ENCODE peak calls at places on chromosome 10, in nine cellular contexts. One of them, this sample, is unnamed.

GRCh38 chr10:101458869-101459268 is 104.9 kb downstream of the BTRC start:
- DNase-seq in H1: no peak
- DNase-seq in fibroblast of lung: no peak
- DNase-seq in fibroblast of pulmonary artery: no peak
- DNase-seq in body of pancreas: no peak
- DNase-seq in neural crest cell: no peak
- DNase-seq in dorsolateral prefrontal cortex: no peak
- DNase-seq in HFFc6: no peak
- DNase-seq in DND-41: no peak
- DNase-seq in this sample: no peak

GRCh38 chr10:17649836-17650235 is 5.9 kb downstream of the STAM start:
- DNase-seq in HFFc6: peak
- DNase-seq in body of pancreas: no peak
- DNase-seq in dorsolateral prefrontal cortex: no peak
- DNase-seq in fibroblast of pulmonary artery: no peak
- DNase-seq in fibroblast of lung: peak
- DNase-seq in neural crest cell: no peak
- DNase-seq in DND-41: no peak
- DNase-seq in H1: no peak
- DNase-seq in this sample: no peak

GRCh38 chr10:123180691-123181090 is 26.5 kb downstream of the BUB3 start:
- DNase-seq in DND-41: no peak
- DNase-seq in fibroblast of lung: no peak
- DNase-seq in dorsolateral prefrontal cortex: no peak
- DNase-seq in body of pancreas: no peak
- DNase-seq in fibroblast of pulmonary artery: no peak
- DNase-seq in H1: no peak
- DNase-seq in HFFc6: no peak
- DNase-seq in neural crest cell: no peak
- DNase-seq in this sample: no peak

GRCh38 chr10:102300289-102300843 is 55.0 kb downstream of the GBF1 start:
- DNase-seq in neural crest cell: no peak
- DNase-seq in DND-41: no peak
- DNase-seq in HFFc6: peak
- DNase-seq in dorsolateral prefrontal cortex: no peak
- DNase-seq in fibroblast of lung: peak
- DNase-seq in H1: no peak
- DNase-seq in body of pancreas: no peak
- DNase-seq in fibroblast of pulmonary artery: peak
- DNase-seq in this sample: peak

GRCh38 chr10:117004627-117005453 is at the start of gene SHTN1:
- DNase-seq in neural crest cell: peak
- DNase-seq in HFFc6: peak
- DNase-seq in DND-41: no peak
- DNase-seq in fibroblast of lung: peak
- DNase-seq in H1: peak
- DNase-seq in body of pancreas: peak
- DNase-seq in dorsolateral prefrontal cortex: peak
- DNase-seq in fibroblast of pulmonary artery: peak
- DNase-seq in this sample: peak

GRCh38 chr10:84135836-84136235 is 3.5 kb upstream of the GHITM start:
- DNase-seq in fibroblast of pulmonary artery: no peak
- DNase-seq in HFFc6: no peak
- DNase-seq in DND-41: no peak
- DNase-seq in neural crest cell: no peak
- DNase-seq in dorsolateral prefrontal cortex: no peak
- DNase-seq in fibroblast of lung: no peak
- DNase-seq in body of pancreas: no peak
- DNase-seq in H1: no peak
- DNase-seq in this sample: no peak

GRCh38 chr10:62811159-62811875 is 4.8 kb downstream of the EGR2 start:
- DNase-seq in fibroblast of pulmonary artery: no peak
- DNase-seq in DND-41: no peak
- DNase-seq in fibroblast of lung: no peak
- DNase-seq in dorsolateral prefrontal cortex: no peak
- DNase-seq in neural crest cell: no peak
- DNase-seq in H1: no peak
- DNase-seq in body of pancreas: no peak
- DNase-seq in HFFc6: no peak
- DNase-seq in this sample: no peak

GRCh38 chr10:660980-661890 is 28.2 kb downstream of the DIP2C start:
- DNase-seq in fibroblast of pulmonary artery: no peak
- DNase-seq in DND-41: no peak
- DNase-seq in H1: no peak
- DNase-seq in body of pancreas: no peak
- DNase-seq in fibroblast of lung: no peak
- DNase-seq in neural crest cell: no peak
- DNase-seq in HFFc6: no peak
- DNase-seq in dorsolateral prefrontal cortex: no peak
- DNase-seq in this sample: no peak

GRCh38 chr10:31769564-31769963 is 159.1 kb downstream of the ARHGAP12 start:
- DNase-seq in HFFc6: peak
- DNase-seq in H1: no peak
- DNase-seq in fibroblast of pulmonary artery: peak
- DNase-seq in neural crest cell: no peak
- DNase-seq in DND-41: no peak
- DNase-seq in fibroblast of lung: peak
- DNase-seq in body of pancreas: no peak
- DNase-seq in dorsolateral prefrontal cortex: no peak
- DNase-seq in this sample: no peak

GRCh38 chr10:1199897-1200721 is 143.9 kb downstream of the WDR37 start:
- DNase-seq in dorsolateral prefrontal cortex: peak
- DNase-seq in HFFc6: no peak
- DNase-seq in neural crest cell: no peak
- DNase-seq in fibroblast of pulmonary artery: no peak
- DNase-seq in fibroblast of lung: no peak
- DNase-seq in DND-41: no peak
- DNase-seq in body of pancreas: no peak
- DNase-seq in H1: peak
- DNase-seq in this sample: no peak

GRCh38 chr10:92688927-92689662 is 660 bp upstream of the HHEX start:
- DNase-seq in HFFc6: no peak
- DNase-seq in DND-41: no peak
- DNase-seq in H1: peak
- DNase-seq in neural crest cell: peak
- DNase-seq in fibroblast of pulmonary artery: peak
- DNase-seq in fibroblast of lung: peak
- DNase-seq in dorsolateral prefrontal cortex: no peak
- DNase-seq in body of pancreas: peak
- DNase-seq in this sample: no peak

GRCh38 chr10:53108317-53108934 is 335.8 kb upstream of the MBL2 start:
- DNase-seq in fibroblast of lung: peak
- DNase-seq in neural crest cell: no peak
- DNase-seq in HFFc6: no peak
- DNase-seq in body of pancreas: peak
- DNase-seq in dorsolateral prefrontal cortex: no peak
- DNase-seq in H1: no peak
- DNase-seq in DND-41: no peak
- DNase-seq in fibroblast of pulmonary artery: no peak
- DNase-seq in this sample: no peak

DNA sequence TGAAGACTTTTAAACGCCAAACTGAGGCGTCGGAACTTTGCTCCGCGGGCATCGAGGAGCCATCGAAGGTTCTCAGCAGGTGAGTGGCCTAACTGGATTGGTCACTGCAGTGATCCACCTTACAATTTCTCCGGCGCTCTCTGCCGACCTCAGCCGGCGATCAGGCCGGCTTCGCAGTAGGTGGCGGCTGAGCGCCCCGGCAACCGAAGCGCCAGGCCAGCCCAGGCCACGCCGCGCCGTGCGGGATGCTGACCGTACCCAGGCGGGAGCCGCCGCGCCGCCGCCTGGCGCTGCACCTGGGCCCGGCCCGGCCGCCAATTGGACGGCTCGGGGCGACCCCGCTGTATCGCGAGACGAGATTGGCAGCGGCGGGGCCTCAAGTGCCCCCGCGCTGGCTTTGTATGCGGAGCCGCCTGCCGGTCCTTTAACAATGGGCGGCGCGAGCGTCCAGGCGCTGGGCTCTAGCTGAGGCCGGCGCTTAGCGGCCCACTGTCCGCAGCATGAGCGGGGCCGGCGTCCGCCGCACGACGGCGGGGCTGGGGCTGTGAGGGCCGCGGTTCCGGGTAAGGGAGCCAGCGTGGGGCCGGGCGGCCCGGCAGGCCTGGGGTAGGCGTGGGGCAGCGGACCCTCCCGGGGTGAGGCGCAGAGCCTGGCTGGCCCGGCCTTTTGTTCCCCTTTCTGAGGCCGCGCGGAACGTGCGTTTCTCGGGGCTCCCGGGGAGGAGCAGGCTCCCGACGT is at the start of gene CCNJ:
- DNase-seq in HFFc6: peak
- DNase-seq in fibroblast of pulmonary artery: peak
- DNase-seq in fibroblast of lung: peak
- DNase-seq in DND-41: peak
- DNase-seq in neural crest cell: peak
- DNase-seq in dorsolateral prefrontal cortex: peak
- DNase-seq in H1: peak
- DNase-seq in body of pancreas: peak
- DNase-seq in this sample: peak
- TF ChIP-seq CTCF in HFFc6: peak
- TF ChIP-seq CTCF in fibroblast of pulmonary artery: no peak
- TF ChIP-seq CTCF in fibroblast of lung: peak
- TF ChIP-seq CTCF in DND-41: no peak
- TF ChIP-seq CTCF in neural crest cell: peak
- TF ChIP-seq CTCF in dorsolateral prefrontal cortex: peak
- TF ChIP-seq CTCF in H1: no peak
- TF ChIP-seq CTCF in body of pancreas: no peak
- TF ChIP-seq CTCF in this sample: no peak

GRCh38 chr10:29239569-29240472 is 49.0 kb upstream of the LYZL1 start:
- DNase-seq in fibroblast of lung: no peak
- DNase-seq in body of pancreas: no peak
- DNase-seq in fibroblast of pulmonary artery: peak
- DNase-seq in HFFc6: no peak
- DNase-seq in dorsolateral prefrontal cortex: no peak
- DNase-seq in neural crest cell: no peak
- DNase-seq in DND-41: no peak
- DNase-seq in H1: peak
- DNase-seq in this sample: no peak
- TF ChIP-seq CTCF in fibroblast of lung: peak
- TF ChIP-seq CTCF in body of pancreas: no peak
- TF ChIP-seq CTCF in fibroblast of pulmonary artery: peak
- TF ChIP-seq CTCF in HFFc6: peak
- TF ChIP-seq CTCF in dorsolateral prefrontal cortex: peak
- TF ChIP-seq CTCF in neural crest cell: peak
- TF ChIP-seq CTCF in DND-41: peak
- TF ChIP-seq CTCF in H1: peak
- TF ChIP-seq CTCF in this sample: peak

GRCh38 chr10:44747593-44748172 is 163.5 kb upstream of the TMEM72 start:
- DNase-seq in DND-41: no peak
- DNase-seq in fibroblast of lung: no peak
- DNase-seq in body of pancreas: no peak
- DNase-seq in dorsolateral prefrontal cortex: no peak
- DNase-seq in fibroblast of pulmonary artery: no peak
- DNase-seq in H1: no peak
- DNase-seq in HFFc6: no peak
- DNase-seq in neural crest cell: no peak
- DNase-seq in this sample: no peak
- TF ChIP-seq CTCF in DND-41: no peak
- TF ChIP-seq CTCF in fibroblast of lung: no peak
- TF ChIP-seq CTCF in body of pancreas: no peak
- TF ChIP-seq CTCF in dorsolateral prefrontal cortex: no peak
- TF ChIP-seq CTCF in fibroblast of pulmonary artery: no peak
- TF ChIP-seq CTCF in H1: no peak
- TF ChIP-seq CTCF in HFFc6: no peak
- TF ChIP-seq CTCF in neural crest cell: no peak
- TF ChIP-seq CTCF in this sample: no peak

GRCh38 chr10:14560274-14560673 is 214.4 kb downstream of the FAM107B start:
- DNase-seq in HFFc6: peak
- DNase-seq in dorsolateral prefrontal cortex: no peak
- DNase-seq in body of pancreas: peak
- DNase-seq in fibroblast of pulmonary artery: peak
- DNase-seq in fibroblast of lung: peak
- DNase-seq in neural crest cell: no peak
- DNase-seq in DND-41: no peak
- DNase-seq in H1: no peak
- DNase-seq in this sample: no peak
- TF ChIP-seq CTCF in HFFc6: peak
- TF ChIP-seq CTCF in dorsolateral prefrontal cortex: no peak
- TF ChIP-seq CTCF in body of pancreas: no peak
- TF ChIP-seq CTCF in fibroblast of pulmonary artery: peak
- TF ChIP-seq CTCF in fibroblast of lung: no peak
- TF ChIP-seq CTCF in neural crest cell: peak
- TF ChIP-seq CTCF in DND-41: no peak
- TF ChIP-seq CTCF in H1: peak
- TF ChIP-seq CTCF in this sample: no peak

DNA sequence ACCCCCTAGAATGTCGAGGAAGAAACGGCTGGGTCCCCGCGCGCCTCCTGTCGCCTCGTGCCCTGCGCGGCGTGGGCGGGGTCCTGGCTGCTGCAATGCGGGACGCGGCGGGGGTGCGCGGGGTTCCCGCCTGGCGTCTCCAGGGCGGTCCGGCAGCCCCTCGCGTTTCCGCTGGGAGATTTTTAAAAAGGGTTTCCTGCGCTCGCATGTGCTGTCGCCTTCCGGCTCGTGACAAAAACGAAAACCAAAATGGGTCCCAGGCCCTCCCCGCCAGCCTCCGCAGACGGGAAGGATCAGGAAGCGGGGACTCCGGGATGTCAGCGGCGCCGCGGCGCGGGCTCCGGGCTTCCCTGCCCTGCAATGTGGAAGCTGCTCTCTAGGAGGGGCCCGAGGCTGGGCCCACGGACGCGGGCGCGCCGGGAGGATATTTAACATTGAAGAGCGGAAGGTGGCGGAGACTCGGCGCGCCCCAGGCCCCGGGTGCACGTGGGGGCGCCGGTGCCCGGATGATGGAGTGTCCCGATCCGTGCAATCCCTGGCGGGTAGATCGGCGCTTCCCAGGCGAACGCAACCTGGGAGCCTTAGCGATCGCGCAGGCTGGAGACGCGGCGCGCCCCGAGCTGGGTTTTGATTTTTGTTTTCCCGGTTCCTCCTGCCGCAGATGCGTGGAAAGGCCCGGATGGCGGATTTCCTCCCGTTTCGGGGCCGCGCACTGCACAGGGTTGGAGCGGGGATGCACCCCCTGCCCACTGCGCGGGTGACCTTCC is 1.0 kb downstream of the PFKP start:
- DNase-seq in fibroblast of pulmonary artery: peak
- DNase-seq in HFFc6: peak
- DNase-seq in dorsolateral prefrontal cortex: peak
- DNase-seq in neural crest cell: peak
- DNase-seq in fibroblast of lung: peak
- DNase-seq in DND-41: peak
- DNase-seq in body of pancreas: peak
- DNase-seq in H1: peak
- DNase-seq in this sample: no peak
- TF ChIP-seq CTCF in fibroblast of pulmonary artery: peak
- TF ChIP-seq CTCF in HFFc6: peak
- TF ChIP-seq CTCF in dorsolateral prefrontal cortex: peak
- TF ChIP-seq CTCF in neural crest cell: peak
- TF ChIP-seq CTCF in fibroblast of lung: peak
- TF ChIP-seq CTCF in DND-41: peak
- TF ChIP-seq CTCF in body of pancreas: peak
- TF ChIP-seq CTCF in H1: no peak
- TF ChIP-seq CTCF in this sample: peak

This sample was measured in retinal pigment epithelial cell.